ENCODE peak calls at places on chromosomes 4 and X, in five cellular contexts. O is CD8-positive, alpha-beta memory T cell; S is fibroblast of lung; B is left ventricle myocardium inferior; P is heart right ventricle. M is an unnamed sample. For H3K9me3, the result is how much of the 10 kb centered on the place peaks cover.

GRCh38 chrX:123807825-123808416 is 51.9 kb upstream of the XIAP start:
- DNase-seq in O (no peak), S (peak), B (no peak), P (no peak), M (no peak)

GRCh38 chr4:83204731-83205130 is 79.9 kb downstream of the COQ2 start:
- DNase-seq in O (no peak), S (no peak), B (no peak), P (no peak), M (no peak)

GRCh38 chrX:17395154-17395553 is 20.2 kb downstream of the NHS start:
- DNase-seq in O (no peak), S (no peak), B (no peak), P (no peak), M (no peak)

GRCh38 chrX:107747596-107748161 is 27.9 kb downstream of the TSC22D3 start:
- DNase-seq in O (no peak), S (peak), B (no peak), P (no peak), M (no peak)

GRCh38 chr4:39544580-39545315 is 17.5 kb upstream of the UGDH start:
- DNase-seq in O (no peak), S (peak), B (no peak), P (no peak), M (no peak)

GRCh38 chr4:140603286-140603685 is 34.5 kb upstream of the UCP1 start:
- DNase-seq in O (no peak), S (no peak), B (no peak), P (no peak), M (no peak)

GRCh38 chrX:114924846-114925245 is 92.6 kb downstream of the IL13RA2 start:
- DNase-seq in O (no peak), S (peak), B (no peak), P (no peak), M (no peak)

GRCh38 chr4:138919094-138919936 is 96.3 kb upstream of the NOCT start:
- DNase-seq in O (no peak), S (peak), B (peak), P (peak), M (no peak)

GRCh38 chr4:152010680-152011079 is 249.9 kb upstream of the GATB start:
- DNase-seq in O (no peak), S (no peak), B (no peak), P (no peak), M (no peak)

GRCh38 chr4:71198958-71199357 is 139.9 kb upstream of the SLC4A4 start:
- DNase-seq in O (no peak), S (no peak), B (no peak), P (no peak), M (no peak)

GRCh38 chrX:17944833-17945497 is 83.9 kb upstream of the RAI2 start:
- DNase-seq in O (no peak), S (no peak), B (no peak), P (no peak), M (no peak)

GRCh38 chr4:19539192-19539591 is 712.5 kb upstream of the SLIT2 start:
- DNase-seq in O (no peak), S (no peak), B (no peak), P (no peak), M (no peak)
- H3K9me3 ChIP-seq in O (under half), S (under half), B (under half), P (under half), M (under half)

GRCh38 chrX:10098235-10098819 is 58.4 kb upstream of the CLCN4 start:
- DNase-seq in O (no peak), S (no peak), B (no peak), P (no peak), M (peak)
- H3K9me3 ChIP-seq in O (under half), S (under half), B (under half), P (under half), M (under half)

GRCh38 chrX:44989995-44990770 is 117.2 kb downstream of the KDM6A start:
- DNase-seq in O (no peak), S (no peak), B (no peak), P (no peak), M (no peak)

GRCh38 chrX:44997282-44997813 is 124.4 kb downstream of the KDM6A start:
- DNase-seq in O (no peak), S (no peak), B (no peak), P (no peak), M (no peak)

GRCh38 chrX:44997888-44998287 is 124.9 kb downstream of the KDM6A start:
- DNase-seq in O (no peak), S (no peak), B (no peak), P (no peak), M (no peak)

GRCh38 chrX:44996282-44996681 is 123.3 kb downstream of the KDM6A start:
- DNase-seq in O (no peak), S (no peak), B (no peak), P (no peak), M (no peak)

GRCh38 chrX:44992775-44993174 is 119.8 kb downstream of the KDM6A start:
- DNase-seq in O (no peak), S (no peak), B (no peak), P (no peak), M (no peak)
- H3K9me3 ChIP-seq in O (under half), S (under half), B (under half), P (under half), M (under half)

GRCh38 chrX:44881549-44881948 is 8.6 kb downstream of the KDM6A start:
- DNase-seq in O (no peak), S (no peak), B (no peak), P (no peak), M (no peak)

GRCh38 chrX:44878780-44879179 is 5.8 kb downstream of the KDM6A start:
- DNase-seq in O (no peak), S (no peak), B (no peak), P (no peak), M (no peak)

GRCh38 chrX:44884944-44885343 is 12.0 kb downstream of the KDM6A start:
- DNase-seq in O (no peak), S (no peak), B (no peak), P (no peak), M (no peak)

GRCh38 chrX:44876767-44877166 is 3.8 kb downstream of the KDM6A start:
- DNase-seq in O (no peak), S (no peak), B (no peak), P (no peak), M (no peak)

GRCh38 chrX:44882635-44883034 is 9.6 kb downstream of the KDM6A start:
- DNase-seq in O (no peak), S (no peak), B (no peak), P (no peak), M (no peak)
- H3K9me3 ChIP-seq in O (under half), S (under half), B (under half), P (under half), M (under half)